ENCODE peak calls at places on chromosomes 16 and 17, in nine cellular contexts. C, M, X, Q, E, T, J, H and G are unnamed samples.

GRCh38 chr17:77490361-77491183 is 349.8 kb downstream of the SEC14L1 start:
- DNase-seq in C (no peak), M (no peak), X (no peak), Q (no peak), E (no peak), T (no peak), J (no peak), H (peak), G (no peak)

GRCh38 chr16:84999200-84999599 is 12.1 kb downstream of the ZDHHC7 start:
- DNase-seq in C (no peak), M (no peak), X (peak), Q (no peak), E (no peak), T (no peak), J (peak), H (no peak), G (no peak)

GRCh38 chr17:64024781-64025731 is 4.6 kb upstream of the ICAM2 start:
- DNase-seq in C (no peak), M (no peak), X (peak), Q (no peak), E (no peak), T (peak), J (no peak), H (peak), G (no peak)

GRCh38 chr17:4600563-4600962 is 16.2 kb downstream of the SMTNL2 start:
- DNase-seq in C (no peak), M (no peak), X (no peak), Q (no peak), E (no peak), T (no peak), J (no peak), H (no peak), G (no peak)

GRCh38 chr17:74444406-74444805 is 12.5 kb downstream of the GPRC5C start:
- DNase-seq in C (peak), M (no peak), X (no peak), Q (no peak), E (no peak), T (peak), J (no peak), H (peak), G (no peak)

GRCh38 chr17:67244621-67245072 is 349 bp downstream of the HELZ start:
- DNase-seq in C (peak), M (no peak), X (no peak), Q (peak), E (peak), T (no peak), J (no peak), H (peak), G (no peak)

GRCh38 chr17:81371910-81372760 is 23.1 kb upstream of the BAHCC1 start:
- DNase-seq in C (peak), M (peak), X (peak), Q (peak), E (peak), T (peak), J (peak), H (peak), G (peak)

GRCh38 chr17:41406205-41406604 is 8.8 kb upstream of the KRT31 start:
- DNase-seq in C (no peak), M (no peak), X (no peak), Q (no peak), E (no peak), T (no peak), J (peak), H (no peak), G (no peak)

GRCh38 chr17:82872591-82873520 is 33.0 kb upstream of the ZNF750 start:
- DNase-seq in C (no peak), M (no peak), X (no peak), Q (no peak), E (no peak), T (no peak), J (no peak), H (no peak), G (no peak)

GRCh38 chr16:86092586-86093480 is 193.9 kb downstream of the IRF8 start:
- DNase-seq in C (no peak), M (no peak), X (no peak), Q (peak), E (no peak), T (no peak), J (no peak), H (no peak), G (no peak)

GRCh38 chr17:80104321-80104955 is 3.1 kb downstream of the GAA start:
- DNase-seq in C (peak), M (no peak), X (no peak), Q (no peak), E (peak), T (peak), J (no peak), H (peak), G (no peak)

GRCh38 chr17:63274156-63274555 is 171.9 kb downstream of the CYB561 start:
- DNase-seq in C (no peak), M (peak), X (no peak), Q (no peak), E (no peak), T (no peak), J (no peak), H (no peak), G (no peak)

GRCh38 chr17:75909812-75910274 is 5.2 kb upstream of the MRPL38 start:
- DNase-seq in C (peak), M (no peak), X (no peak), Q (no peak), E (no peak), T (no peak), J (no peak), H (peak), G (no peak)

GRCh38 chr16:85446846-85447656 is 166.1 kb upstream of the GSE1 start:
- DNase-seq in C (no peak), M (no peak), X (no peak), Q (peak), E (no peak), T (peak), J (no peak), H (no peak), G (no peak)

GRCh38 chr17:45768000-45768399 is 16.1 kb upstream of the CRHR1 start:
- DNase-seq in C (no peak), M (no peak), X (no peak), Q (no peak), E (no peak), T (no peak), J (no peak), H (no peak), G (no peak)

GRCh38 chr17:40247926-40248495 is 28.9 kb downstream of the WIPF2 start:
- DNase-seq in C (no peak), M (no peak), X (no peak), Q (no peak), E (no peak), T (no peak), J (no peak), H (peak), G (no peak)

GRCh38 chr16:29810699-29811169 is 1.3 kb upstream of the PRRT2 start:
- DNase-seq in C (no peak), M (no peak), X (no peak), Q (no peak), E (no peak), T (no peak), J (no peak), H (no peak), G (no peak)

GRCh38 chr16:29808219-29808900 is 2.0 kb downstream of the MAZ start:
- DNase-seq in C (no peak), M (no peak), X (no peak), Q (no peak), E (no peak), T (no peak), J (no peak), H (peak), G (no peak)

GRCh38 chr16:29811170-29811895 is 660 bp upstream of the PRRT2 start:
- DNase-seq in C (peak), M (peak), X (peak), Q (peak), E (peak), T (peak), J (peak), H (peak), G (peak)

GRCh38 chr16:29809031-29809747 is 2.8 kb upstream of the PRRT2 start:
- DNase-seq in C (no peak), M (no peak), X (no peak), Q (no peak), E (no peak), T (no peak), J (no peak), H (no peak), G (no peak)

DNA sequence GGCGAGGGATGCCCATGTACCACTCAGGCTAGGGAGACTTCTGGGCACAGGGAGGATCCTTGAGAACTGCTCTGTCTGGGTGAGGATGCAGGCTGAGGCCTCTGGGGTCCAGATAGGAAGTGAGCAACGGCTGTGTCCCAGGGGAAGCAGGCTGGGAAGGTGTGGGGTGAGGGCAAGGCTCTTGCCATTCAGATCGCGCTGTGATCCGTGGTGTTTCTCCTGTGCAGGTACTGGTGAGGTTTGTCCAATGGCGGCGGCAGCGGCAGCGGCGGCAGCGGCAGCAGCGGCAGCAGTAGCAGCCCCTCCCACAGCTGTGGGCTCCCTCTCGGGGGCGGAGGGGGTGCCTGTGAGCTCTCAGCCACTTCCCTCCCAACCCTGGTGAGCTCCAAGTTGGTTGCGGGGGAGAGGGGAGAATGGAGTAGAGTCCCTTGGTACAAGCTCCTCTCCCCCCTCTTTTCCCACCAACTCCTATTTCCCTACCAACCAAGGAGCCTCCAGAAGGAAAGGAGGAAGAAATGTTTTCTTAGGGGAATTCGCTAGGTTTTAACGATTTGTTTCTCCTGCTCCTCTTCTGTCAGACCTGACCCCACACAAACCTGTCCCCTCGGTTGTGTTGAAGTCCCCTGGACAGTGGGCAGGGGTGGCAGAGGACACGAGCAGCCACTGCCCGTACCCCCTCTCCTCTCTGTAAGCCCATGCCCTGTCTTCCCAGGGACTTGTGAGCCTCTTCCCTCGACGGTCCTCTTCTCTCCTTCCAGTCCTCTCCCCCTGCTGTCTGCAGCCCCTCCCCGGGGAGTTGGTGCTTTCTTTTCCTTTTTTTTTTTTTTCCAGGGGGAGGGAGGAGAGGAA is 1.9 kb upstream of the PRRT2 start:
- DNase-seq in C (peak), M (no peak), X (no peak), Q (no peak), E (no peak), T (no peak), J (no peak), H (no peak), G (no peak)
- TF ChIP-seq POLR2A in C (no peak), M (no peak), X (no peak), Q (no peak), E (no peak), T (no peak), J (no peak), H (no peak), G (no peak)

GRCh38 chr16:87556941-87557459 is 45.3 kb upstream of the JPH3 start:
- DNase-seq in C (no peak), M (no peak), X (no peak), Q (no peak), E (no peak), T (no peak), J (no peak), H (peak), G (no peak)
- TF ChIP-seq POLR2A in C (no peak), M (no peak), X (no peak), Q (no peak), E (no peak), T (no peak), J (no peak), H (no peak), G (no peak)

DNA sequence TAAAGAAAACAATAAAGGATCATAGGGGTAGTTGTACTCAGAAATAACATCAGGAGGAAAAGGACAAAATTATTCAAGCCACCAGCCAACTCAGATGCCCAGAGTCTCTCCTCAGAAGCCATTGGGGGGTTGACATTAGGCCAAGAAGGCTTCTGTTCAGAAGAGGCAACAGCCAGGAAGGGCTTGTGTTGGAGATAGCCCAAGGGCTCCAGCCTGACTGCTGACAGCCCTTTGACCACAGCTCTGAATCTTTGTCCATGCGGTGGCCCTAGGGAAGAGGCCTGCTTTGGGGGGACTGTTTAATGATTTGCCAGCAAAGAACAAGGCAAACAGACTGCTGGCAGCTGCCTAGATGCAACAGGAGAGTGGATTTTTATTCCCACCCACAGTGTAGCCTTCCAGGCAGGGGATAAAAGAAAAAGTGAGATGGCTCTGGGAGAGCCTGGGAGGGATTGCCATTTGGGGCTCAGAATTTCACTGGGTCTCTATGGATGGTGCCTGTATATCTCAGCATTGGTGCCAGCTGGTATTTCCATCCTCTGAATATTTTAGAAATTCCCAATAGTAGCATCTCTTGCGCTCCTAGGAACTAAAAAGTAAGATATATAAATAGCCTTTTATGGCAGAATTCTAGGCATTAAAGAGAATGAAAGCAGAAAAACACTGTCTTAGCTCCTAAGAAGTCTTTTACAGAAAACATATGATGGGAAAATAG is 29.3 kb upstream of the SUPT4H1 start:
- DNase-seq in C (no peak), M (no peak), X (no peak), Q (no peak), E (no peak), T (peak), J (peak), H (no peak), G (no peak)
- TF ChIP-seq POLR2A in C (no peak), M (no peak), X (no peak), Q (no peak), E (no peak), T (no peak), J (no peak), H (no peak), G (no peak)

GRCh38 chr17:7017827-7018200 is 5.0 kb upstream of the BCL6B start:
- DNase-seq in C (no peak), M (no peak), X (no peak), Q (no peak), E (no peak), T (no peak), J (no peak), H (no peak), G (no peak)

GRCh38 chr17:7016886-7017826 is 4.7 kb downstream of the RNASEK start:
- DNase-seq in C (no peak), M (no peak), X (no peak), Q (no peak), E (no peak), T (no peak), J (no peak), H (no peak), G (no peak)

GRCh38 chr17:7019406-7019805 is 3.4 kb upstream of the BCL6B start:
- DNase-seq in C (no peak), M (no peak), X (no peak), Q (no peak), E (no peak), T (no peak), J (no peak), H (no peak), G (no peak)

GRCh38 chr17:7019839-7020519 is 2.9 kb upstream of the BCL6B start:
- DNase-seq in C (peak), M (no peak), X (peak), Q (peak), E (peak), T (peak), J (peak), H (peak), G (no peak)

DNA sequence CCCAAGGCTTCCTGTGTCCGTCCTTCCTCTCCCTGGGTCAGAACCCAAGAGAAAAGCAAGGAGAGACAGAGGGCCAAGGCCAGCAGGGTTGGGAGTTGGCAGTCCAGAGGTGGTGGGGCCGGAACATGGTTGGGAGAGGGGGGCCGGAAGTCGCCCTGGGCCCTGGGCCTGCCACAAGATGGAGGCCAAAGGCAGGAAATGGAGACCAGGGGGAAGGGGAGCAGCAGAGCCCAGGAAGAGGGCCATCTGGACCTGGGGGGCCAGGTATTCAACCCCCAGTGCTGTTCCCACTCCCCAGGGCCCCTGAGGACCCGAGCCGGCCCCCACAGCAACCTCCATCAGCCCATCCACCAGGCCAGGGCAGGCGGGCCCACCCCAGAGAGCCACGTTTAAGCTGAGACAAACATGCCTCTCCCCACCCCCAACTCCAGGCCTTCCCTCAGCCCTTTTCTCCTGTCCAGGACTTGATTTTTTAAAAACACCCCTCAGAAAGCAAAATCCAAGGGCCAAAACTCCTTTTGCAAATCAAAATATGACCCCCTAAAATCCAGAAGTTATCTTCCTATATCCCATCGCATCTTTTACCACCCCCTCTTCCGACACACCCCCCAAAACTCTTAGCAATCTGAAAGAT is 4.4 kb upstream of the BCL6B start:
- DNase-seq in C (peak), M (no peak), X (no peak), Q (peak), E (no peak), T (peak), J (no peak), H (no peak), G (no peak)
- TF ChIP-seq POLR2A in C (peak), M (no peak), X (peak), Q (no peak), E (no peak), T (no peak), J (no peak), H (no peak), G (no peak)

GRCh38 chr16:10743610-10744369 is at the start of gene NUBP1:
- DNase-seq in C (peak), M (peak), X (peak), Q (peak), E (peak), T (peak), J (peak), H (peak), G (peak)
- TF ChIP-seq POLR2A in C (peak), M (peak), X (peak), Q (peak), E (peak), T (peak), J (peak), H (peak), G (peak)

GRCh38 chr16:3718019-3718391 is 681 bp upstream of the TRAP1 start:
- DNase-seq in C (no peak), M (no peak), X (no peak), Q (no peak), E (no peak), T (no peak), J (no peak), H (no peak), G (no peak)

GRCh38 chr16:3718628-3719027 is 1.3 kb upstream of the TRAP1 start:
- DNase-seq in C (no peak), M (no peak), X (no peak), Q (no peak), E (no peak), T (no peak), J (no peak), H (no peak), G (no peak)

GRCh38 chr16:3715430-3715829 is 1.9 kb downstream of the TRAP1 start:
- DNase-seq in C (no peak), M (no peak), X (no peak), Q (no peak), E (no peak), T (no peak), J (no peak), H (no peak), G (no peak)

GRCh38 chr16:3716831-3717234 is 491 bp downstream of the TRAP1 start:
- DNase-seq in C (peak), M (no peak), X (peak), Q (peak), E (no peak), T (no peak), J (peak), H (peak), G (peak)

GRCh38 chr16:3717235-3718018 is at the start of gene TRAP1:
- DNase-seq in C (peak), M (peak), X (peak), Q (peak), E (peak), T (peak), J (peak), H (peak), G (peak)
- TF ChIP-seq POLR2A in C (peak), M (peak), X (peak), Q (peak), E (peak), T (peak), J (peak), H (peak), G (peak)

GRCh38 chr16:31428277-31428597 is at the start of gene COX6A2:
- DNase-seq in C (no peak), M (no peak), X (no peak), Q (no peak), E (no peak), T (no peak), J (no peak), H (no peak), G (no peak)
- TF ChIP-seq POLR2A in C (no peak), M (no peak), X (no peak), Q (no peak), E (no peak), T (no peak), J (no peak), H (no peak), G (no peak)

GRCh38 chr17:72123964-72124791 is 3.4 kb downstream of the SOX9 start:
- DNase-seq in C (peak), M (no peak), X (no peak), Q (peak), E (peak), T (no peak), J (no peak), H (peak), G (no peak)

GRCh38 chr17:72122002-72122310 is 1.1 kb downstream of the SOX9 start:
- DNase-seq in C (no peak), M (no peak), X (no peak), Q (no peak), E (peak), T (no peak), J (no peak), H (no peak), G (no peak)

GRCh38 chr17:72123496-72123963 is 2.7 kb downstream of the SOX9 start:
- DNase-seq in C (peak), M (no peak), X (no peak), Q (no peak), E (no peak), T (no peak), J (no peak), H (no peak), G (no peak)

GRCh38 chr17:72122336-72122667 is 1.5 kb downstream of the SOX9 start:
- DNase-seq in C (no peak), M (no peak), X (no peak), Q (no peak), E (peak), T (no peak), J (no peak), H (no peak), G (no peak)

GRCh38 chr17:72122668-72123495 is 2.1 kb downstream of the SOX9 start:
- DNase-seq in C (peak), M (no peak), X (no peak), Q (peak), E (peak), T (peak), J (no peak), H (peak), G (no peak)
- TF ChIP-seq POLR2A in C (no peak), M (no peak), X (no peak), Q (peak), E (no peak), T (no peak), J (no peak), H (no peak), G (no peak)